ENCODE peak calls at places on chromosomes 11 and 22, in four cellular contexts. J, B, H and P are unnamed samples.

GRCh38 chr11:112320668-112321067 is 60.0 kb upstream of the PLET1 start:
- DNase-seq in B (peak), H (no peak), J (peak), P (peak)

GRCh38 chr11:78767409-78767932 is 192.8 kb upstream of the NARS2 start:
- DNase-seq in H (no peak), B (no peak), J (no peak), P (no peak)

GRCh38 chr11:123255909-123256308 is 60.9 kb upstream of the CLMP start:
- DNase-seq in B (no peak), J (no peak), H (peak), P (no peak)

GRCh38 chr11:75840560-75840959 is 25.6 kb downstream of the UVRAG start:
- DNase-seq in J (no peak), B (peak), H (no peak), P (no peak)

GRCh38 chr11:534197-534591 is 1.2 kb downstream of the HRAS start:
- DNase-seq in H (no peak), J (no peak), B (no peak), P (no peak)

GRCh38 chr22:44721206-44721605 is 19.2 kb downstream of the PRR5 start:
- DNase-seq in B (no peak), J (no peak), H (no peak), P (no peak)

GRCh38 chr11:119699227-119699626 is 29.8 kb downstream of the NECTIN1 start:
- DNase-seq in H (no peak), J (peak), B (no peak), P (peak)

GRCh38 chr11:123474994-123475393 is 44.9 kb downstream of the GRAMD1B start:
- DNase-seq in B (peak), H (no peak), J (no peak), P (no peak)

GRCh38 chr11:1782026-1782696 is 18.4 kb upstream of the CTSD start:
- DNase-seq in J (no peak), B (no peak), H (no peak), P (no peak)

GRCh38 chr11:76668362-76669155 is 2.0 kb downstream of the LRRC32 start:
- DNase-seq in B (no peak), J (no peak), H (no peak), P (peak)

GRCh38 chr22:46006379-46007002 is 29.5 kb upstream of the WNT7B start:
- DNase-seq in B (peak), H (peak), J (peak), P (peak)

GRCh38 chr11:119484741-119485605 is 62.0 kb upstream of the THY1 start:
- DNase-seq in J (no peak), H (peak), B (no peak), P (no peak)

GRCh38 chr11:66313321-66314185 is 3.3 kb downstream of the CD248 start:
- DNase-seq in B (peak), H (peak), J (peak), P (peak)
- H3K9ac ChIP-seq in B (peak), H (no peak), J (peak), P (peak)

DNA sequence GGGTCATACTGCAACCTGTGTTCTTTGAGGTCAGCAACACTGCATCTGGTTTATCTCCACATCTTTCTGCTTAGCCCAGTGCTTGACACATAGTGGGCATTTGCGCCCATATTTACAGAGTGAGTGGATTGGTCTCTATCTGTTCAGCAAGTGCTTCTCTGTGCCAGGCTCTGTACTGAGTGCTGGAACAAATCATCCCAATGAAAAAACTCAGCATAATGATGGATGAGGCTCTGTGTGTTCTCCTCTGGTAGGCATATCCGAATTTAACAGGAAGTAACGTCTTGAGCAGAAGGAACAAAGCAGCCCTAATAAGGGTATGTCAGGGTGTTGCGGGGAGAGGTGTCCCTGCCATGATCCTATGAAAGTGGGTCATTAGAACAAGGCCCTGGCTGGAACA is 46.0 kb downstream of the MCM5 start:
- DNase-seq in H (no peak), J (no peak), B (no peak), P (no peak)
- H3K9ac ChIP-seq in H (no peak), J (no peak), B (peak), P (no peak)

GRCh38 chr11:67613960-67614715 is 7.4 kb downstream of the NDUFV1 start:
- DNase-seq in H (peak), J (peak), B (peak), P (peak)
- H3K9ac ChIP-seq in H (no peak), J (no peak), B (peak), P (peak)

DNA sequence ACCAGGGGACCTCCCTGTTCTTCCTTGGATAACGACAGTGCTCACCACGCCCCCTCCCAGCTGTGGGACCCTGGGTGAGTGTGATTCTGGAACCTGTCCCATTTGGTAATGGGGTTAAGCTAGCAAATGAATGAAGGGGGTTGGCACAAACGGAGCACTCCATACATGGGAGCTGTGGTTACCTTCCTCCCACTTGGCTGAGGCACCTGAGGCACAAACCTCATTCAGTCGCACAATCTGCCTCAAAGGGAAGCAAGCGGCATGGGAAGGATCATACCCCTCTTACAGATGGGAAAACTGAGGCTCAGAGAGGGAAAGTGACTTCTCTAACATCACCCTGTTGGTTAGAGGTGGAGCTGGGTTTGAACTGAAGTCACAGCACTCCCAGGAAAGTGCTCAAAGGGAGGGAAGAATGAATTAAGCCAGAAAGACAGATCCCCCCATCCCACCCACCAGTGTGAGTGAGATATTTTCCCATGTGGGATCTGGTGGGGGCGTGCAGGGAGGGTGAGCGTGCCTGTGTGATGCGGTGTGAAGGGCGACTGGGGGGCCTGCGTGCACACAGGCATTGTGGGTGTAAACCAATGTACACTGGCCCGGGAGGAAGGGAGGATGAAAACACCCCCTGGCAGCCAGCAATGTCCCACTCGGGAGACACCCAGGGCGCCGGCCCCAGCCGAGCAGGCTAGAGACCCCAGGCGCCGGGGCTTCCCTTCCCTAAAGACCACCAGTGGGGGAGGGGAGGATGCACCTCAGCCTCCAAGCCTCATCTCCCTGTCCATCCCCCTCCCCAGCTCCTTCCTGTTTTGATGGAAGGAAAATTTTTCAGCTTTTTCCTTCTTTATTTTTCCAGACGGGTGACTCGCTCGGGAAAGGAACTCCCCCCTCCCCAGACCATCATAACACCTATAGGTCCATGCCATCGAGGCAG is 7.9 kb upstream of the PDGFB start:
- DNase-seq in B (no peak), J (peak), H (no peak), P (no peak)
- H3K9ac ChIP-seq in B (no peak), J (peak), H (no peak), P (no peak)

DNA sequence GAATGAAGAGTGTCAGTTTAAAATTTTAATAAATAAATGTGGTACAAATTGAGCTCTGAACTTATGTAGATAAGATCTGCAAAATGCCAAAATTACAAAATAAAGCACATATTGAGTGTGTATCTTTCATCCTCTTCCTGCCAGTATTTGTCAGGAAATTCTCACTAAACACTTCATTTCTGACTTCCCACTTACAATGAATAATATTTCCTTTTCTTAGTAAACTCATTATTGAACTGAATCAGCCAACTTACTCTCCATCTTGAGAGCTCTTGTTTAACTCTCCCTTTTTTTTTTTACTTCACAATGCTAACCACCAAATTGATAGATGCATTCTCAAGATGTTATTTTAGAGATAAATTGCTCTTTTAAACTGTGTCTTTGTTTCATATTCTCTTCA is 1230.2 kb downstream of the JRKL start:
- DNase-seq in H (no peak), B (no peak), J (no peak), P (no peak)
- H3K9ac ChIP-seq in H (no peak), B (no peak), J (no peak), P (no peak)

DNA sequence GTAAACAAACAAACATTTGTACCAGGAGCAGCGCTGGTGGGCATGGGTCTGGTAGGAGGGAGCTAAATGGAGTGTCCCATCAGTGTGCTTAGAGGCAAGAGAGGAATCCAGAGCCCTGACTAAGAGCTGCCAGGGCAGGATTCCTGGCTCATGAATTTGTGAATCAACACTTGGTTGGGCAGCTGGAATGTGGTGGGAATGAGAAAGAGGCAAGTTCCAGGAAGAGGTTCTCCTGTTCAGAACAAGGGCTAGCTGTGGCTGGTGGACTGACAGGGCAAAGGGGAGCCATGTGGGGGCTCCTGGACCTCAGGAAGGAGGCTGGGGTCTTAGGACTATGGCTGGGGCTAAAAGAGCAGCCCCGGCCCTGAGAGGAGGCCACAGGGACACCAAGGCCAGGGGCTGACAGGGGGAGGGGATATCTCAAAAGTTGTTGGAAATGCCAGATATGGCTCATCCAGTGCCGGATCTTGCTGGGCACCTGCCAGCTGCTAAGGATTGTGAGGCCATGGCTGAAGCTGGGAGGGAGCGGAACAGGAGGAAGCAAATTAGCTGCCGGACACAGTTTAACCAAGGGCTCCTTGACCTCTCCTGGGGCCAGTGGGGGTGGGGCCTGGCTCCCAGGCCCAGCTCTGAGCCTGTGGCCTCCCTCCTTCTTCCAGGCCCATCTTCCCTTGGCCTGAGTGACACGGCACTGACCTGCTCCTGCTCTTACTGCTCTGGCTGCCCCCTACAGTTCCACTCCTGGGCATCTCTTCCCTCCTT is 14.6 kb upstream of the P2RY6 start:
- DNase-seq in B (peak), J (peak), H (peak), P (peak)
- H3K9ac ChIP-seq in B (peak), J (peak), H (no peak), P (peak)

DNA sequence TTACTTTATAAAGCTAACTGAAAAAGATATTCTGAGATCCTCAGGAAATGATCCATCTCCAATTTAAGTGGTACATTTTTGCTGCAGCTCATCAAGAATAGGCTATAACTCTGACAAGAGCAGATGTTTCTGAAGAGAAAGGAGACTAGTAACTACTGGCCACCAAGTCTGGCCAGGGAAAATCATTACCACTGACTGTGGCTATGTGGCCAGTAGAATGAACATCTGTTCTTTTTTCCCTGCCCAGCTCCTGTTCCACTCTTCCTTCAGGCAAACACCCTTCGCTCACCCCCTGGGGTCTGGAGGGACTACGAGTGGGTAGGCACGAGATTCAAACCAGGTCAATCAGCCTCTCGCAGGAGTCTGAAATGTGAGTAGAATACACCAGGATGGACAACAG is 23.9 kb downstream of the TMEM123 start:
- DNase-seq in H (no peak), B (no peak), J (no peak), P (no peak)
- H3K9ac ChIP-seq in H (no peak), B (no peak), J (no peak), P (no peak)

DNA sequence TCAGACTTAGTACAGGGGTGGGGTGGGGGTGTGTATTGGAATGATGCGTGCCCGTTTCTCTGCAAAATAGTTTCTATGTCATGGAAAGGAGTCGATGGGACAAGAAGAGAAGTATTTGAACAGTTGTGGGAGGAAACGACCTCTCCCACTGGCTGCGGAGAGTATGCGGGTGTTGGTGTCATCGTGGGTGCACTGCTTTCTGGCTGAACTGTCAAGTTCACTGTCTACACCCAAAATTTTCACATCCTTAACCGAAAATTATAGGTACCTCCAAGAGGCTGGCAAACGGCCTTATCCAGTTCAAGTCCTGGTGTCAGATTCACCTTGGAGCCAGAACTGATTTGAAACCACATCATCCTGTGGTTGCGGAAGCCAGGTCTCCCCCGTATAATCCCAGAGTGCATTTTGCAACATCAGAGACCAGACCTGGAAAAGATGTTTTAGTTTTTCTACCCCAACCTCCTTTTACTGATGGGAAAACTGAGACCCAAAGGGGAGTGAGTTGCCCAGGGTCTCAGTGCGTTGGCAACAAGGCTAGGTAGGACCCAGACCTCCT is 497 bp upstream of the SSRP1 start:
- DNase-seq in B (no peak), J (peak), H (no peak), P (no peak)
- H3K9ac ChIP-seq in B (peak), J (peak), H (peak), P (peak)